ENCODE peak calls at places on chromosomes 11 and 22, in five cellular contexts. U is HepG2, P is SK-N-SH, C is GM12878, G is K562. D is an unnamed sample.

GRCh38 chr11:60172011-60172410 is 10.9 kb downstream of the MS4A6A start:
- DNase-seq in U (no peak), G (no peak), C (no peak), P (no peak), D (no peak)

GRCh38 chr22:48476599-48476998 is 1351.1 kb downstream of the BRD1 start:
- DNase-seq in U (no peak), G (no peak), C (no peak), P (no peak), D (no peak)

GRCh38 chr11:111978028-111978771 is 41.1 kb downstream of the DIXDC1 start:
- DNase-seq in C (no peak), P (peak; percentile 52), U (no peak), G (peak; percentile 66), D (peak; percentile 75)

GRCh38 chr22:39300198-39300830 is 19.1 kb downstream of the RPL3 start:
- DNase-seq in G (no peak), C (no peak), P (no peak), U (no peak), D (no peak)

GRCh38 chr22:49260681-49261580 is 566.7 kb downstream of the BRD1 start:
- DNase-seq in C (no peak), P (no peak), U (no peak), G (no peak), D (no peak)

GRCh38 chr11:75275581-75275980 is 35.0 kb downstream of the TPBGL start:
- DNase-seq in C (no peak), U (no peak), G (no peak), P (no peak), D (no peak)

GRCh38 chr22:45310331-45311032 is 748 bp downstream of the FAM118A start:
- DNase-seq in C (no peak), G (peak; percentile 27), P (no peak), U (no peak), D (no peak)

GRCh38 chr11:113384551-113384950 is 3.0 kb upstream of the ANKK1 start:
- DNase-seq in C (no peak), G (no peak), U (peak; percentile 29), P (no peak), D (no peak)

GRCh38 chr11:128862913-128863660 is 4.0 kb downstream of the KCNJ1 start:
- DNase-seq in U (no peak), C (no peak), P (no peak), G (no peak), D (no peak)

GRCh38 chr11:31809857-31810778 is 1.0 kb downstream of the PAX6 start:
- DNase-seq in P (peak; percentile 68), C (no peak), G (peak; percentile 21), U (no peak), D (peak; percentile 40)
- TF ChIP-seq FOXM1 in P (no peak), C (no peak), G (no peak), U (no peak), D (no peak)

GRCh38 chr11:34034053-34034452 is 17.5 kb upstream of the CAPRIN1 start:
- DNase-seq in C (no peak), G (peak; percentile 74), P (no peak), U (no peak), D (no peak)
- TF ChIP-seq FOXM1 in C (no peak), G (no peak), P (no peak), U (no peak), D (no peak)

GRCh38 chr11:5932671-5933070 is 9.4 kb upstream of the OR56A3 start:
- DNase-seq in P (no peak), G (no peak), U (no peak), C (no peak), D (no peak)

GRCh38 chr11:5929571-5929970 is 12.5 kb upstream of the OR56A3 start:
- DNase-seq in U (no peak), C (no peak), G (peak; percentile 19), P (no peak), D (no peak)

GRCh38 chr11:5930614-5931013 is 11.4 kb upstream of the OR56A3 start:
- DNase-seq in G (no peak), C (no peak), P (no peak), U (no peak), D (no peak)

GRCh38 chr11:5929984-5930383 is 12.1 kb upstream of the OR56A3 start:
- DNase-seq in P (no peak), U (no peak), C (no peak), G (no peak), D (no peak)

DNA sequence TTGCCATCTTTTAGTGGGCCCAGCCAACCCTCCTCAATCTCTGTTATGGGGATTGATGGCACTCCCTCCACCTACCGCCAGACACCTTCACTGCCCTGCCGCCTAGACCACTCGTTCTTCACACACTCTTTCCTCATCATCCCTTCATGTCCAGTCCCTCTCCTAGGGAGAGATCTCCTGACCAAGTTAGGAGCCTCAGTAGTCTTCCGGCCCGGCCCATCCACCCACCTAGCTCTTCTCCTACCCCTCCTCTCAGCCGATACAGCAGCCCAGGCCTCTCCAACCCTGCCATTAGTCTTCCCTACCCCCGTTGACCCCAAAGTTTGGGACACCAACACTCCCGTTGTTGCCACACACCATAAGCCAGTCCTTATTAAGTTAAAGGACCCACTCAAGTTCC is 11.0 kb upstream of the OR56A3 start:
- DNase-seq in P (no peak), G (no peak), U (no peak), C (no peak), D (no peak)
- TF ChIP-seq FOXM1 in P (no peak), G (no peak), U (no peak), C (no peak), D (no peak)

GRCh38 chr22:29214232-29214631 is 8.5 kb downstream of the EMID1 start:
- DNase-seq in U (no peak), P (peak; percentile 13), G (no peak), C (no peak), D (no peak)
- TF ChIP-seq FOXM1 in U (no peak), P (no peak), G (no peak), C (no peak), D (no peak)